ENCODE peak calls at places on chromosomes 2 and 18, in five cellular contexts. One of them, this sample, is unnamed.
A peak's percentile ranks its signal among the peaks of the same experiment; 100 is the strongest.

GRCh38 chr18:35407871-35408481 is 30.8 kb upstream of the ZNF396 start:
- DNase-seq in trophoblast cell: peak; percentile 39
- DNase-seq in mesenchymal stem cell: peak; percentile 77
- DNase-seq in H1: no peak
- DNase-seq in neuronal stem cell: peak; percentile 56
- DNase-seq in this sample: no peak

GRCh38 chr2:58516695-58517094 is 275.6 kb upstream of the FANCL start:
- DNase-seq in mesenchymal stem cell: no peak
- DNase-seq in neuronal stem cell: no peak
- DNase-seq in H1: no peak
- DNase-seq in trophoblast cell: no peak
- DNase-seq in this sample: no peak

GRCh38 chr2:203718087-203718486 is 11.6 kb downstream of the CD28 start:
- DNase-seq in neuronal stem cell: no peak
- DNase-seq in H1: no peak
- DNase-seq in trophoblast cell: no peak
- DNase-seq in mesenchymal stem cell: no peak
- DNase-seq in this sample: no peak

GRCh38 chr2:21610304-21610703 is 486.5 kb downstream of the TDRD15 start:
- DNase-seq in mesenchymal stem cell: no peak
- DNase-seq in H1: no peak
- DNase-seq in trophoblast cell: no peak
- DNase-seq in neuronal stem cell: no peak
- DNase-seq in this sample: no peak

GRCh38 chr2:78535395-78535794 is 490.1 kb upstream of the REG3G start:
- DNase-seq in neuronal stem cell: no peak
- DNase-seq in H1: no peak
- DNase-seq in mesenchymal stem cell: no peak
- DNase-seq in trophoblast cell: no peak
- DNase-seq in this sample: no peak

GRCh38 chr18:43009666-43010065 is 105.8 kb downstream of the RIT2 start:
- DNase-seq in H1: no peak
- DNase-seq in mesenchymal stem cell: no peak
- DNase-seq in trophoblast cell: no peak
- DNase-seq in neuronal stem cell: no peak
- DNase-seq in this sample: no peak

GRCh38 chr2:58731488-58731869 is 490.4 kb upstream of the FANCL start:
- DNase-seq in neuronal stem cell: no peak
- DNase-seq in mesenchymal stem cell: no peak
- DNase-seq in H1: no peak
- DNase-seq in trophoblast cell: no peak
- DNase-seq in this sample: no peak

GRCh38 chr2:10482460-10482859 is 34.3 kb upstream of the ODC1 start:
- DNase-seq in mesenchymal stem cell: no peak
- DNase-seq in neuronal stem cell: no peak
- DNase-seq in trophoblast cell: no peak
- DNase-seq in H1: no peak
- DNase-seq in this sample: no peak

GRCh38 chr2:101999122-101999789 is 7.5 kb downstream of the IL1R2 start:
- DNase-seq in H1: no peak
- DNase-seq in trophoblast cell: peak; percentile 51
- DNase-seq in mesenchymal stem cell: peak; percentile 39
- DNase-seq in neuronal stem cell: no peak
- DNase-seq in this sample: no peak

GRCh38 chr2:215878476-215879063 is 134.8 kb downstream of the MREG start:
- DNase-seq in neuronal stem cell: no peak
- DNase-seq in H1: no peak
- DNase-seq in trophoblast cell: peak; percentile 82
- DNase-seq in mesenchymal stem cell: peak; percentile 42
- DNase-seq in this sample: no peak

GRCh38 chr2:121532347-121532766 is 1.7 kb downstream of the RNU4ATAC start:
- DNase-seq in trophoblast cell: no peak
- DNase-seq in H1: no peak
- DNase-seq in neuronal stem cell: no peak
- DNase-seq in mesenchymal stem cell: peak; percentile 84
- DNase-seq in this sample: no peak

GRCh38 chr2:154740360-154740759 is 41.9 kb downstream of the KCNJ3 start:
- DNase-seq in neuronal stem cell: no peak
- DNase-seq in H1: no peak
- DNase-seq in trophoblast cell: no peak
- DNase-seq in mesenchymal stem cell: no peak
- DNase-seq in this sample: no peak

GRCh38 chr2:10814571-10815331 is 2.2 kb upstream of the PDIA6 start:
- DNase-seq in mesenchymal stem cell: no peak
- DNase-seq in trophoblast cell: no peak
- DNase-seq in neuronal stem cell: no peak
- DNase-seq in H1: peak; percentile 51
- DNase-seq in this sample: no peak

GRCh38 chr18:22267697-22268096 is 98.3 kb downstream of the GATA6 start:
- DNase-seq in trophoblast cell: no peak
- DNase-seq in H1: no peak
- DNase-seq in neuronal stem cell: no peak
- DNase-seq in mesenchymal stem cell: no peak
- DNase-seq in this sample: no peak

GRCh38 chr2:151237422-151238012 is 24.1 kb downstream of the RBM43 start:
- DNase-seq in H1: no peak
- DNase-seq in trophoblast cell: peak; percentile 34
- DNase-seq in mesenchymal stem cell: peak; percentile 45
- DNase-seq in neuronal stem cell: no peak
- DNase-seq in this sample: no peak

GRCh38 chr2:168201211-168201610 is 46.2 kb downstream of the STK39 start:
- DNase-seq in trophoblast cell: no peak
- DNase-seq in H1: no peak
- DNase-seq in neuronal stem cell: no peak
- DNase-seq in mesenchymal stem cell: no peak
- DNase-seq in this sample: no peak

GRCh38 chr2:134372611-134373131 is 118.8 kb downstream of the MGAT5 start:
- DNase-seq in trophoblast cell: no peak
- DNase-seq in mesenchymal stem cell: peak; percentile 84
- DNase-seq in H1: no peak
- DNase-seq in neuronal stem cell: no peak
- DNase-seq in this sample: no peak

GRCh38 chr18:61635901-61636528 is 256.8 kb downstream of the RNF152 start:
- DNase-seq in H1: peak; percentile 76
- DNase-seq in mesenchymal stem cell: peak; percentile 57
- DNase-seq in trophoblast cell: peak; percentile 41
- DNase-seq in neuronal stem cell: peak; percentile 59
- DNase-seq in this sample: peak; percentile 64

GRCh38 chr2:69514836-69515235 is 77.6 kb upstream of the NFU1 start:
- DNase-seq in neuronal stem cell: no peak
- DNase-seq in H1: no peak
- DNase-seq in trophoblast cell: no peak
- DNase-seq in mesenchymal stem cell: peak; percentile 57
- DNase-seq in this sample: no peak

GRCh38 chr18:43539862-43540261 is 262.6 kb upstream of the SYT4 start:
- DNase-seq in H1: no peak
- DNase-seq in trophoblast cell: no peak
- DNase-seq in neuronal stem cell: no peak
- DNase-seq in mesenchymal stem cell: no peak
- DNase-seq in this sample: no peak

GRCh38 chr2:175063741-175064140 is 58.6 kb upstream of the CHN1 start:
- DNase-seq in trophoblast cell: peak; percentile 20
- DNase-seq in H1: no peak
- DNase-seq in neuronal stem cell: no peak
- DNase-seq in mesenchymal stem cell: peak; percentile 35
- DNase-seq in this sample: no peak

GRCh38 chr2:75707901-75708300 is 2.8 kb downstream of the GCFC2 start:
- DNase-seq in neuronal stem cell: no peak
- DNase-seq in mesenchymal stem cell: no peak
- DNase-seq in trophoblast cell: no peak
- DNase-seq in H1: no peak
- DNase-seq in this sample: no peak

GRCh38 chr2:76558157-76558556 is 847.4 kb upstream of the GCFC2 start:
- DNase-seq in neuronal stem cell: no peak
- DNase-seq in mesenchymal stem cell: no peak
- DNase-seq in H1: no peak
- DNase-seq in trophoblast cell: no peak
- DNase-seq in this sample: no peak

GRCh38 chr18:9535430-9535972 is 60.2 kb downstream of the RALBP1 start:
- DNase-seq in neuronal stem cell: peak; percentile 6
- DNase-seq in H1: no peak
- DNase-seq in trophoblast cell: peak; percentile 63
- DNase-seq in mesenchymal stem cell: peak; percentile 69
- DNase-seq in this sample: no peak

GRCh38 chr2:121911036-121911435 is 155.6 kb downstream of the TSN start:
- DNase-seq in H1: no peak
- DNase-seq in mesenchymal stem cell: no peak
- DNase-seq in neuronal stem cell: peak; percentile 55
- DNase-seq in trophoblast cell: no peak
- DNase-seq in this sample: no peak

GRCh38 chr2:186349508-186349907 is 136.6 kb upstream of the ZC3H15 start:
- DNase-seq in mesenchymal stem cell: peak; percentile 61
- DNase-seq in trophoblast cell: no peak
- DNase-seq in H1: no peak
- DNase-seq in neuronal stem cell: no peak
- DNase-seq in this sample: no peak

GRCh38 chr2:68448671-68449394 is 18.3 kb downstream of the FBXO48 start:
- DNase-seq in neuronal stem cell: no peak
- DNase-seq in mesenchymal stem cell: no peak
- DNase-seq in H1: no peak
- DNase-seq in trophoblast cell: no peak
- DNase-seq in this sample: no peak

GRCh38 chr2:20818820-20819219 is 4.1 kb downstream of the LDAH start:
- DNase-seq in H1: no peak
- DNase-seq in neuronal stem cell: no peak
- DNase-seq in mesenchymal stem cell: peak; percentile 14
- DNase-seq in trophoblast cell: no peak
- DNase-seq in this sample: no peak

GRCh38 chr18:79923896-79924585 is 27.4 kb downstream of the SLC66A2 start:
- DNase-seq in trophoblast cell: no peak
- DNase-seq in neuronal stem cell: no peak
- DNase-seq in mesenchymal stem cell: no peak
- DNase-seq in H1: peak; percentile 24
- DNase-seq in this sample: no peak

GRCh38 chr2:237193436-237193835 is 107.7 kb downstream of the COPS8 start:
- DNase-seq in trophoblast cell: no peak
- DNase-seq in H1: no peak
- DNase-seq in mesenchymal stem cell: no peak
- DNase-seq in neuronal stem cell: no peak
- DNase-seq in this sample: no peak
- H2BK120ac ChIP-seq in trophoblast cell: peak overlapping the region; percentile 35
- H2BK120ac ChIP-seq in H1: no peak overlapping the region
- H2BK120ac ChIP-seq in mesenchymal stem cell: no peak overlapping the region
- H2BK120ac ChIP-seq in neuronal stem cell: no peak overlapping the region
- H2BK120ac ChIP-seq in this sample: no peak overlapping the region

DNA sequence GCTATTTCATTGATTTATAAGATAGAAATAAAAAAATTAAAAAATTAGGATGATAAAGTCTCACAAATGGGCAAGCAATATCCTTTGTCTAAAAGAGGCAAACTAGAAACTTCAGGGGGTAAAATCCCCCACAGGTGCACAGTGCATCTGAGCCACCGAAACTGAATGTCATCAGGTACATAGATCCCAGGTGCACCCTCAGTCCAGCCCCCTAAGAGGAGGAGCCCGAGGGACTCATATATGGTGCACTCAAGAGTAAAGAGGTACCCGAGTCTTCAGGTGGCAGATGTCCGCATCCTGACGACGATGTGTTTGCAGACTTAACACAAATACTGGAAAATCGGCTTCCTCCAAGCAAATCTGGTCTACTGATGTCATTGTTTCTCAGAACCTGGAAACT is 11.3 kb downstream of the QPCT start:
- DNase-seq in neuronal stem cell: no peak
- DNase-seq in mesenchymal stem cell: no peak
- DNase-seq in trophoblast cell: no peak
- DNase-seq in H1: no peak
- DNase-seq in this sample: no peak
- H2BK12ac ChIP-seq in neuronal stem cell: no peak overlapping the region
- H2BK12ac ChIP-seq in mesenchymal stem cell: no peak overlapping the region
- H2BK12ac ChIP-seq in trophoblast cell: no peak overlapping the region
- H2BK12ac ChIP-seq in H1: no peak overlapping the region
- H2BK12ac ChIP-seq in this sample: no peak overlapping the region

DNA sequence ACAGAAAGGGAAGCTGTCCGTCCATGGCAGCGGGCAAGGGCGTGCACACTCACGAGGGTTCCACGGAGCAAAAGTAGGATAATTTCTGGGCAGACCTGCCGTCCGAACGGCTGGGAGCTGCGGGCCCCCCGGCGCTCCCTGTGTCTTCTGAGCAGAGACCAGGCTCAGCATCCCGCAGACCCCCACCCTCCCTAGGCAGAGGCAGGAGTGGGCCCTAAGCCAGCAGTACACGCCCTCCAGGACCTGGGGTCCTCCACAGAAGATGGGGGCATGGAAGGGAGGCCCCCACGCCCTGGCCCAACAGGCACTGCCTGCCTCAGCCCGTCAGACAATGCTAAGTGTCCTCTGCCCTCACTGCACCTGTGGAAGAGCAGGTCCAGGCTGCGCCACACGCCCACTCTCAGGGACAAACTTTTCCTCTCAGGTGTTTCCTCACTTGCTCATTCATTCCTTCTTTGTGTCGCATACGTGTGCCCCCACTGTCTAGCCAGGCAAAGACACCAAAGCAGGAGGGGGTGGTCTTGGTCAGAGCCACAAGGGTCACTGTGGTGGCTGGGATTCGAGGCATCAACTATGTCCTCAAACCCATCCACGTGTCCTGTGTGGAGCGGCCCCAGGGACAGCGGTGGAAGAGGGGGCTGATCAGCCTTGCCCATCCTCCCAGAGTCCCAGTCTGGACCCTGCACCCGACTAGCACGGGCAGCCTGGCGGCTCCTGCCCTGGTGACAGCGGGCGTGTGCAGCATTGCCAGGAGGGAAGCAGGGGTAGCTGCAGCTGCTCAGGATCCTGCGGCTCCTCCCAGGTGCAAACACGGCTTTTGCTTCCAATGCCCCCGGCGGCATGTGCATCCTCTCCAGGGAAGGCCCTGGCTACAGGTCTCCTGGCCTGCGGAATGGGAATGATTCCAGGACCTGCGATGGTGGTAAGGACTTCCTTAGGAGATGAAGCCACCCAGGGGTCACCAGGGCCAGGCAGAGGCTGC is 2.4 kb upstream of the GPC1 start:
- DNase-seq in neuronal stem cell: no peak
- DNase-seq in trophoblast cell: no peak
- DNase-seq in H1: no peak
- DNase-seq in mesenchymal stem cell: no peak
- DNase-seq in this sample: peak; percentile 26
- H2BK120ac ChIP-seq in neuronal stem cell: no peak overlapping the region
- H2BK120ac ChIP-seq in trophoblast cell: no peak overlapping the region
- H2BK120ac ChIP-seq in H1: no peak overlapping the region
- H2BK120ac ChIP-seq in mesenchymal stem cell: peak overlapping the region; percentile 19
- H2BK120ac ChIP-seq in this sample: no peak overlapping the region

GRCh38 chr2:71937401-71937800 is 210.3 kb downstream of the CYP26B1 start:
- DNase-seq in trophoblast cell: no peak
- DNase-seq in neuronal stem cell: no peak
- DNase-seq in H1: no peak
- DNase-seq in mesenchymal stem cell: no peak
- DNase-seq in this sample: no peak

GRCh38 chr2:71934595-71935263 is 212.9 kb downstream of the CYP26B1 start:
- DNase-seq in H1: peak; percentile 26
- DNase-seq in trophoblast cell: peak; percentile 68
- DNase-seq in neuronal stem cell: no peak
- DNase-seq in mesenchymal stem cell: no peak
- DNase-seq in this sample: no peak

GRCh38 chr2:71938108-71938507 is 209.6 kb downstream of the CYP26B1 start:
- DNase-seq in H1: peak; percentile 14
- DNase-seq in mesenchymal stem cell: no peak
- DNase-seq in trophoblast cell: no peak
- DNase-seq in neuronal stem cell: no peak
- DNase-seq in this sample: peak; percentile 8

GRCh38 chr2:71935291-71935848 is 212.3 kb downstream of the CYP26B1 start:
- DNase-seq in trophoblast cell: no peak
- DNase-seq in mesenchymal stem cell: peak; percentile 25
- DNase-seq in neuronal stem cell: no peak
- DNase-seq in H1: peak; percentile 23
- DNase-seq in this sample: peak; percentile 20

GRCh38 chr2:71936076-71937030 is 211.3 kb downstream of the CYP26B1 start:
- DNase-seq in trophoblast cell: no peak
- DNase-seq in H1: peak; percentile 28
- DNase-seq in mesenchymal stem cell: no peak
- DNase-seq in neuronal stem cell: no peak
- DNase-seq in this sample: no peak
- H2BK12ac ChIP-seq in trophoblast cell: no peak overlapping the region
- H2BK12ac ChIP-seq in H1: no peak overlapping the region
- H2BK12ac ChIP-seq in mesenchymal stem cell: no peak overlapping the region
- H2BK12ac ChIP-seq in neuronal stem cell: no peak overlapping the region
- H2BK12ac ChIP-seq in this sample: no peak overlapping the region